ENCODE peak calls at places on chromosome 2, in five cellular contexts. One of them, this sample, is unnamed.

GRCh38 chr2:126748188-126748760 is 92.3 kb downstream of the GYPC start:
- DNase-seq in activated effector memory CD4-positive, alpha-beta T cell treated with anti-CD3 and anti-CD28 coated beads, Interleukin-2, amount 50 U/mL, for 16 hours: no peak
- DNase-seq in colonic mucosa: no peak
- DNase-seq in fibroblast of mammary gland: no peak
- DNase-seq in renal cortical epithelial cell: no peak
- DNase-seq in this sample: no peak

GRCh38 chr2:210399440-210400041 is 77.0 kb downstream of the LANCL1 start:
- DNase-seq in fibroblast of mammary gland: peak; percentile 25
- DNase-seq in activated effector memory CD4-positive, alpha-beta T cell treated with anti-CD3 and anti-CD28 coated beads, Interleukin-2, amount 50 U/mL, for 16 hours: no peak
- DNase-seq in renal cortical epithelial cell: peak; percentile 25
- DNase-seq in colonic mucosa: no peak
- DNase-seq in this sample: no peak

GRCh38 chr2:88481937-88482336 is 29.4 kb upstream of the FOXI3 start:
- DNase-seq in colonic mucosa: no peak
- DNase-seq in fibroblast of mammary gland: peak; percentile 15
- DNase-seq in renal cortical epithelial cell: peak; percentile 45
- DNase-seq in activated effector memory CD4-positive, alpha-beta T cell treated with anti-CD3 and anti-CD28 coated beads, Interleukin-2, amount 50 U/mL, for 16 hours: no peak
- DNase-seq in this sample: no peak

GRCh38 chr2:26801342-26801741 is 15.5 kb downstream of the CENPA start:
- DNase-seq in renal cortical epithelial cell: no peak
- DNase-seq in activated effector memory CD4-positive, alpha-beta T cell treated with anti-CD3 and anti-CD28 coated beads, Interleukin-2, amount 50 U/mL, for 16 hours: no peak
- DNase-seq in colonic mucosa: no peak
- DNase-seq in fibroblast of mammary gland: no peak
- DNase-seq in this sample: no peak

GRCh38 chr2:143473206-143473605 is 344.0 kb downstream of the ARHGAP15 start:
- DNase-seq in activated effector memory CD4-positive, alpha-beta T cell treated with anti-CD3 and anti-CD28 coated beads, Interleukin-2, amount 50 U/mL, for 16 hours: no peak
- DNase-seq in renal cortical epithelial cell: peak; percentile 50
- DNase-seq in fibroblast of mammary gland: peak; percentile 47
- DNase-seq in colonic mucosa: no peak
- DNase-seq in this sample: no peak

GRCh38 chr2:172148246-172148645 is 45.5 kb upstream of the DLX2 start:
- DNase-seq in renal cortical epithelial cell: peak; percentile 47
- DNase-seq in colonic mucosa: no peak
- DNase-seq in fibroblast of mammary gland: peak; percentile 41
- DNase-seq in activated effector memory CD4-positive, alpha-beta T cell treated with anti-CD3 and anti-CD28 coated beads, Interleukin-2, amount 50 U/mL, for 16 hours: no peak
- DNase-seq in this sample: no peak

GRCh38 chr2:232723027-232723426 is 25.9 kb downstream of the GIGYF2 start:
- DNase-seq in activated effector memory CD4-positive, alpha-beta T cell treated with anti-CD3 and anti-CD28 coated beads, Interleukin-2, amount 50 U/mL, for 16 hours: no peak
- DNase-seq in fibroblast of mammary gland: no peak
- DNase-seq in renal cortical epithelial cell: no peak
- DNase-seq in colonic mucosa: no peak
- DNase-seq in this sample: no peak

GRCh38 chr2:37786854-37787253 is 115.4 kb upstream of the CDC42EP3 start:
- DNase-seq in renal cortical epithelial cell: peak; percentile 62
- DNase-seq in activated effector memory CD4-positive, alpha-beta T cell treated with anti-CD3 and anti-CD28 coated beads, Interleukin-2, amount 50 U/mL, for 16 hours: no peak
- DNase-seq in fibroblast of mammary gland: no peak
- DNase-seq in colonic mucosa: peak; percentile 36
- DNase-seq in this sample: peak; percentile 59

GRCh38 chr2:127695491-127696472 is 5.5 kb upstream of the SFT2D3 start:
- DNase-seq in activated effector memory CD4-positive, alpha-beta T cell treated with anti-CD3 and anti-CD28 coated beads, Interleukin-2, amount 50 U/mL, for 16 hours: peak; percentile 83
- DNase-seq in renal cortical epithelial cell: peak; percentile 22
- DNase-seq in fibroblast of mammary gland: peak; percentile 38
- DNase-seq in colonic mucosa: peak; percentile 75
- DNase-seq in this sample: peak; percentile 58

GRCh38 chr2:59684101-59684770 is 869.2 kb downstream of the BCL11A start:
- DNase-seq in activated effector memory CD4-positive, alpha-beta T cell treated with anti-CD3 and anti-CD28 coated beads, Interleukin-2, amount 50 U/mL, for 16 hours: no peak
- DNase-seq in fibroblast of mammary gland: no peak
- DNase-seq in colonic mucosa: no peak
- DNase-seq in renal cortical epithelial cell: peak; percentile 1
- DNase-seq in this sample: no peak

GRCh38 chr2:40355451-40355850 is 96.4 kb downstream of the SLC8A1 start:
- DNase-seq in activated effector memory CD4-positive, alpha-beta T cell treated with anti-CD3 and anti-CD28 coated beads, Interleukin-2, amount 50 U/mL, for 16 hours: no peak
- DNase-seq in fibroblast of mammary gland: no peak
- DNase-seq in colonic mucosa: no peak
- DNase-seq in renal cortical epithelial cell: no peak
- DNase-seq in this sample: no peak

GRCh38 chr2:109384308-109385271 is 229.2 kb downstream of the SEPTIN10 start:
- DNase-seq in activated effector memory CD4-positive, alpha-beta T cell treated with anti-CD3 and anti-CD28 coated beads, Interleukin-2, amount 50 U/mL, for 16 hours: peak; percentile 50
- DNase-seq in colonic mucosa: no peak
- DNase-seq in renal cortical epithelial cell: no peak
- DNase-seq in fibroblast of mammary gland: no peak
- DNase-seq in this sample: no peak

GRCh38 chr2:165957030-165957675 is 3.6 kb upstream of the TTC21B start:
- DNase-seq in activated effector memory CD4-positive, alpha-beta T cell treated with anti-CD3 and anti-CD28 coated beads, Interleukin-2, amount 50 U/mL, for 16 hours: no peak
- DNase-seq in colonic mucosa: no peak
- DNase-seq in fibroblast of mammary gland: no peak
- DNase-seq in renal cortical epithelial cell: no peak
- DNase-seq in this sample: no peak

GRCh38 chr2:12534646-12535263 is 182.0 kb upstream of the TRIB2 start:
- DNase-seq in renal cortical epithelial cell: peak; percentile 98
- DNase-seq in fibroblast of mammary gland: peak; percentile 97
- DNase-seq in colonic mucosa: no peak
- DNase-seq in activated effector memory CD4-positive, alpha-beta T cell treated with anti-CD3 and anti-CD28 coated beads, Interleukin-2, amount 50 U/mL, for 16 hours: no peak
- DNase-seq in this sample: no peak

GRCh38 chr2:58336416-58336815 is 95.3 kb upstream of the FANCL start:
- DNase-seq in colonic mucosa: no peak
- DNase-seq in activated effector memory CD4-positive, alpha-beta T cell treated with anti-CD3 and anti-CD28 coated beads, Interleukin-2, amount 50 U/mL, for 16 hours: no peak
- DNase-seq in fibroblast of mammary gland: no peak
- DNase-seq in renal cortical epithelial cell: no peak
- DNase-seq in this sample: no peak

GRCh38 chr2:204892506-204893255 is 347.4 kb downstream of the PARD3B start:
- DNase-seq in colonic mucosa: no peak
- DNase-seq in renal cortical epithelial cell: peak; percentile 55
- DNase-seq in activated effector memory CD4-positive, alpha-beta T cell treated with anti-CD3 and anti-CD28 coated beads, Interleukin-2, amount 50 U/mL, for 16 hours: no peak
- DNase-seq in fibroblast of mammary gland: peak; percentile 81
- DNase-seq in this sample: no peak

GRCh38 chr2:113012436-113013335 is 7.4 kb downstream of the IL36A start:
- DNase-seq in activated effector memory CD4-positive, alpha-beta T cell treated with anti-CD3 and anti-CD28 coated beads, Interleukin-2, amount 50 U/mL, for 16 hours: no peak
- DNase-seq in renal cortical epithelial cell: peak; percentile 14
- DNase-seq in colonic mucosa: no peak
- DNase-seq in fibroblast of mammary gland: peak; percentile 6
- DNase-seq in this sample: no peak

GRCh38 chr2:43611987-43612894 is 16.4 kb upstream of the THADA start:
- DNase-seq in renal cortical epithelial cell: peak; percentile 77
- DNase-seq in fibroblast of mammary gland: peak; percentile 75
- DNase-seq in colonic mucosa: peak; percentile 77
- DNase-seq in activated effector memory CD4-positive, alpha-beta T cell treated with anti-CD3 and anti-CD28 coated beads, Interleukin-2, amount 50 U/mL, for 16 hours: peak; percentile 88
- DNase-seq in this sample: peak; percentile 73

GRCh38 chr2:96267159-96267971 is 1.3 kb downstream of the CIAO1 start:
- DNase-seq in colonic mucosa: peak; percentile 34
- DNase-seq in activated effector memory CD4-positive, alpha-beta T cell treated with anti-CD3 and anti-CD28 coated beads, Interleukin-2, amount 50 U/mL, for 16 hours: peak; percentile 79
- DNase-seq in fibroblast of mammary gland: peak; percentile 72
- DNase-seq in renal cortical epithelial cell: no peak
- DNase-seq in this sample: peak; percentile 49

GRCh38 chr2:235048549-235048948 is 96.7 kb downstream of the SH3BP4 start:
- DNase-seq in fibroblast of mammary gland: no peak
- DNase-seq in activated effector memory CD4-positive, alpha-beta T cell treated with anti-CD3 and anti-CD28 coated beads, Interleukin-2, amount 50 U/mL, for 16 hours: peak; percentile 10
- DNase-seq in renal cortical epithelial cell: no peak
- DNase-seq in colonic mucosa: peak; percentile 44
- DNase-seq in this sample: no peak

GRCh38 chr2:160507464-160507863 is 13.9 kb upstream of the RBMS1 start:
- DNase-seq in fibroblast of mammary gland: no peak
- DNase-seq in renal cortical epithelial cell: no peak
- DNase-seq in activated effector memory CD4-positive, alpha-beta T cell treated with anti-CD3 and anti-CD28 coated beads, Interleukin-2, amount 50 U/mL, for 16 hours: no peak
- DNase-seq in colonic mucosa: no peak
- DNase-seq in this sample: no peak

GRCh38 chr2:239763433-239764097 is 261.6 kb downstream of the NDUFA10 start:
- DNase-seq in renal cortical epithelial cell: no peak
- DNase-seq in fibroblast of mammary gland: no peak
- DNase-seq in activated effector memory CD4-positive, alpha-beta T cell treated with anti-CD3 and anti-CD28 coated beads, Interleukin-2, amount 50 U/mL, for 16 hours: peak; percentile 34
- DNase-seq in colonic mucosa: no peak
- DNase-seq in this sample: no peak

GRCh38 chr2:31241625-31242270 is 7.8 kb downstream of the EHD3 start:
- DNase-seq in fibroblast of mammary gland: no peak
- DNase-seq in colonic mucosa: no peak
- DNase-seq in renal cortical epithelial cell: no peak
- DNase-seq in activated effector memory CD4-positive, alpha-beta T cell treated with anti-CD3 and anti-CD28 coated beads, Interleukin-2, amount 50 U/mL, for 16 hours: no peak
- DNase-seq in this sample: no peak

GRCh38 chr2:203740741-203741363 is 34.4 kb downstream of the CD28 start:
- DNase-seq in renal cortical epithelial cell: no peak
- DNase-seq in colonic mucosa: no peak
- DNase-seq in fibroblast of mammary gland: peak; percentile 76
- DNase-seq in activated effector memory CD4-positive, alpha-beta T cell treated with anti-CD3 and anti-CD28 coated beads, Interleukin-2, amount 50 U/mL, for 16 hours: no peak
- DNase-seq in this sample: no peak

GRCh38 chr2:31580321-31581117 is at the start of gene SRD5A2:
- DNase-seq in colonic mucosa: no peak
- DNase-seq in activated effector memory CD4-positive, alpha-beta T cell treated with anti-CD3 and anti-CD28 coated beads, Interleukin-2, amount 50 U/mL, for 16 hours: no peak
- DNase-seq in renal cortical epithelial cell: no peak
- DNase-seq in fibroblast of mammary gland: no peak
- DNase-seq in this sample: no peak

GRCh38 chr2:98702896-98703620 is 27.9 kb downstream of the MGAT4A start:
- DNase-seq in renal cortical epithelial cell: no peak
- DNase-seq in activated effector memory CD4-positive, alpha-beta T cell treated with anti-CD3 and anti-CD28 coated beads, Interleukin-2, amount 50 U/mL, for 16 hours: no peak
- DNase-seq in fibroblast of mammary gland: peak; percentile 5
- DNase-seq in colonic mucosa: no peak
- DNase-seq in this sample: no peak

GRCh38 chr2:66686768-66687167 is 251.8 kb downstream of the MEIS1 start:
- DNase-seq in activated effector memory CD4-positive, alpha-beta T cell treated with anti-CD3 and anti-CD28 coated beads, Interleukin-2, amount 50 U/mL, for 16 hours: no peak
- DNase-seq in fibroblast of mammary gland: peak; percentile 41
- DNase-seq in colonic mucosa: no peak
- DNase-seq in renal cortical epithelial cell: no peak
- DNase-seq in this sample: no peak

GRCh38 chr2:46239847-46240181 is 57.4 kb upstream of the EPAS1 start:
- DNase-seq in renal cortical epithelial cell: no peak
- DNase-seq in colonic mucosa: no peak
- DNase-seq in fibroblast of mammary gland: no peak
- DNase-seq in activated effector memory CD4-positive, alpha-beta T cell treated with anti-CD3 and anti-CD28 coated beads, Interleukin-2, amount 50 U/mL, for 16 hours: peak; percentile 86
- DNase-seq in this sample: no peak

GRCh38 chr2:20444113-20444992 is 2.5 kb upstream of the RHOB start:
- DNase-seq in activated effector memory CD4-positive, alpha-beta T cell treated with anti-CD3 and anti-CD28 coated beads, Interleukin-2, amount 50 U/mL, for 16 hours: peak; percentile 39
- DNase-seq in renal cortical epithelial cell: peak; percentile 68
- DNase-seq in fibroblast of mammary gland: peak; percentile 74
- DNase-seq in colonic mucosa: no peak
- DNase-seq in this sample: peak; percentile 18

GRCh38 chr2:21103274-21103891 is 20.4 kb upstream of the TDRD15 start:
- DNase-seq in activated effector memory CD4-positive, alpha-beta T cell treated with anti-CD3 and anti-CD28 coated beads, Interleukin-2, amount 50 U/mL, for 16 hours: no peak
- DNase-seq in fibroblast of mammary gland: no peak
- DNase-seq in renal cortical epithelial cell: peak; percentile 25
- DNase-seq in colonic mucosa: no peak
- DNase-seq in this sample: no peak